ENCODE peak calls at places on chromosomes 5 and 9, in four cellular contexts. One of them, this sample, is unnamed.
A peak's percentile ranks its signal among the peaks of the same experiment; 100 is the strongest.

GRCh38 chr9:108534741-108535140 is 321.0 kb downstream of the ACTL7B start:
- DNase-seq in K562: no peak
- DNase-seq in A549: no peak
- DNase-seq in HepG2: no peak
- DNase-seq in this sample: no peak

GRCh38 chr5:6195711-6196358 is 182.5 kb downstream of the MED10 start:
- DNase-seq in A549: no peak
- DNase-seq in HepG2: no peak
- DNase-seq in K562: no peak
- DNase-seq in this sample: no peak

GRCh38 chr9:121927636-121928035 is 165.5 kb downstream of the TTLL11 start:
- DNase-seq in A549: no peak
- DNase-seq in K562: no peak
- DNase-seq in HepG2: no peak
- DNase-seq in this sample: no peak

GRCh38 chr5:40995816-40996586 is 75.1 kb downstream of the MROH2B start:
- DNase-seq in A549: no peak
- DNase-seq in K562: no peak
- DNase-seq in HepG2: no peak
- DNase-seq in this sample: no peak

GRCh38 chr9:78439192-78439865 is 142.4 kb downstream of the PSAT1 start:
- DNase-seq in K562: peak; percentile 74
- DNase-seq in A549: peak; percentile 69
- DNase-seq in HepG2: peak; percentile 66
- DNase-seq in this sample: peak; percentile 90

GRCh38 chr5:44245936-44246335 is 143.3 kb downstream of the FGF10 start:
- DNase-seq in A549: no peak
- DNase-seq in K562: no peak
- DNase-seq in HepG2: no peak
- DNase-seq in this sample: no peak

GRCh38 chr5:76165961-76166360 is 82.8 kb downstream of the SV2C start:
- DNase-seq in K562: no peak
- DNase-seq in A549: no peak
- DNase-seq in HepG2: no peak
- DNase-seq in this sample: no peak

GRCh38 chr5:58261605-58262004 is 198.3 kb downstream of the PLK2 start:
- DNase-seq in K562: no peak
- DNase-seq in A549: no peak
- DNase-seq in HepG2: no peak
- DNase-seq in this sample: no peak

GRCh38 chr5:41508186-41508585 is 2.2 kb downstream of the PLCXD3 start:
- DNase-seq in K562: no peak
- DNase-seq in A549: no peak
- DNase-seq in HepG2: no peak
- DNase-seq in this sample: no peak

GRCh38 chr5:33788922-33789321 is 102.9 kb downstream of the ADAMTS12 start:
- DNase-seq in HepG2: no peak
- DNase-seq in K562: no peak
- DNase-seq in A549: no peak
- DNase-seq in this sample: no peak

GRCh38 chr5:128409401-128409800 is 128.6 kb downstream of the FBN2 start:
- DNase-seq in A549: no peak
- DNase-seq in K562: no peak
- DNase-seq in HepG2: no peak
- DNase-seq in this sample: no peak

GRCh38 chr5:133785182-133785581 is 172.8 kb upstream of the FSTL4 start:
- DNase-seq in HepG2: no peak
- DNase-seq in A549: no peak
- DNase-seq in K562: peak; percentile 15
- DNase-seq in this sample: no peak

GRCh38 chr5:137871571-137871970 is 3.9 kb downstream of the MYOT start:
- DNase-seq in A549: no peak
- DNase-seq in HepG2: no peak
- DNase-seq in K562: no peak
- DNase-seq in this sample: no peak

GRCh38 chr9:111872886-111873285 is 23.7 kb upstream of the UGCG start:
- DNase-seq in K562: peak; percentile 44
- DNase-seq in A549: no peak
- DNase-seq in HepG2: no peak
- DNase-seq in this sample: no peak

GRCh38 chr9:129773262-129774048 is 20.6 kb upstream of the PTGES start:
- DNase-seq in HepG2: peak; percentile 69
- DNase-seq in A549: peak; percentile 76
- DNase-seq in K562: no peak
- DNase-seq in this sample: no peak

GRCh38 chr5:154316223-154316967 is 125.9 kb downstream of the GALNT10 start:
- DNase-seq in A549: no peak
- DNase-seq in K562: no peak
- DNase-seq in HepG2: no peak
- DNase-seq in this sample: no peak

GRCh38 chr5:98791928-98792580 is 18.6 kb downstream of the RGMB start:
- DNase-seq in A549: no peak
- DNase-seq in HepG2: no peak
- DNase-seq in K562: no peak
- DNase-seq in this sample: no peak

GRCh38 chr9:127561491-127562270 is 50.4 kb upstream of the STXBP1 start:
- DNase-seq in K562: peak; percentile 85
- DNase-seq in A549: peak; percentile 93
- DNase-seq in HepG2: no peak
- DNase-seq in this sample: no peak

GRCh38 chr9:114587345-114588149 is at the start of gene ATP6V1G1:
- DNase-seq in HepG2: peak; percentile 97
- DNase-seq in A549: peak; percentile 98
- DNase-seq in K562: peak; percentile 99
- DNase-seq in this sample: peak; percentile 97
- TF ChIP-seq PHF8 in HepG2: peak; percentile 100
- TF ChIP-seq PHF8 in A549: peak; percentile 91
- TF ChIP-seq PHF8 in K562: peak; percentile 98
- TF ChIP-seq PHF8 in this sample: peak; percentile 94

DNA sequence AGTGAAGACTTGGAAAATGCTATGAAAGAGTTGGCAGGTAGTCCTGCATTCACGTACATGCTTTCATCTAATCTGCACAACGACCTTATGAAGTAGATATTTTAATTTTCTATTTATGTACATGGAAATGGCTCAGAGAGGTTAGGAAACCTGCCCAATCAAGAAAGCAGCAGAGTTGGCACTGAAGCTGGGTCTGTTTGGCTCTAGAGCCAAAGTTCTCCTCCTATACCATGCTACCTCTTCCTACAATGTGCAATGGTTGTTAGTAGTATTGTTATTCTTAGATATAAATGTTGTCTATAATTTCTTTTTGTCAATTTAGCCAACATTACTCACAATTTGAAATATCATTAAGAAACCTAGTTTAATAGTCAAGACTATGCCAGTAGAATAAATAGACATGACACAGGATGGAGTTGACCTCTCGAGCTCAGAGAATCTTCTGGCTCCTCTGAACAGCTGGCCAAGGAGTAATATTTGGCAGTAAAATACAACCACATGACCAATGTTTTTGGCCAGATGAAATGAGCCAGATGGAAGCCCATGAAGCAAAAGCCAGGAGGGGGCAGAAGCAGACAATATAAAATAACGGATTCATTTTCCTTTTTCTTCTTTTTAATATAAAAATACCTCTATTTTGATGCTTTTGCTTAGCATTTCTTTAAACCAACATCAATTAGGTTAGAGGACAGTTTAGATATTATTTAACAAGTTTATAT is 542.3 kb downstream of the PDE4D start:
- DNase-seq in K562: no peak
- DNase-seq in HepG2: no peak
- DNase-seq in A549: no peak
- DNase-seq in this sample: no peak
- TF ChIP-seq PHF8 in K562: no peak
- TF ChIP-seq PHF8 in HepG2: no peak
- TF ChIP-seq PHF8 in A549: no peak
- TF ChIP-seq PHF8 in this sample: no peak

GRCh38 chr5:120096413-120096812 is 367.7 kb upstream of the PRR16 start:
- DNase-seq in K562: no peak
- DNase-seq in A549: no peak
- DNase-seq in HepG2: no peak
- DNase-seq in this sample: no peak
- TF ChIP-seq PHF8 in K562: no peak
- TF ChIP-seq PHF8 in A549: no peak
- TF ChIP-seq PHF8 in HepG2: no peak
- TF ChIP-seq PHF8 in this sample: no peak

DNA sequence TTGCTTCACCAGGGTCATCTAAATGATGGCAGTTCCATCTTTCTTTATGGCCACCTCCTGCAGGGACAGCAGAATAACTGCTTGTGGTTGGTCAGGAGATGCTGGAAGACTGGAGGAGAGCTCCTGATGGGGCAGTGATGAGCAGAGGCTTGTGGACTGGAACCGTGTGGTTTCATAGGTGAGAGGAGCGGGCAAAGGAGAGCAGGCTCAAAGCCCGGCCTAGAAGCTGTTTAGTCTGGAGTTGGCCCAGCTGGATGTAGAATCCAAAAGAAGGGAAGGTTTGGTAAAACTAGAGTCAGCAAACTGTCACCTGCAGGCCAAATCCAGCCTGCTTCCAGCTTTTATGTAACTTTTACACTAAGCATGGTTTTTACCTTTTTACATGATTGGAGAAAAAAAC is 32.9 kb upstream of the TLE1 start:
- DNase-seq in HepG2: no peak
- DNase-seq in K562: no peak
- DNase-seq in A549: no peak
- DNase-seq in this sample: no peak
- TF ChIP-seq PHF8 in HepG2: no peak
- TF ChIP-seq PHF8 in K562: no peak
- TF ChIP-seq PHF8 in A549: no peak
- TF ChIP-seq PHF8 in this sample: no peak

GRCh38 chr9:23638837-23639426 is 187.1 kb downstream of the ELAVL2 start:
- DNase-seq in A549: no peak
- DNase-seq in K562: no peak
- DNase-seq in HepG2: no peak
- DNase-seq in this sample: no peak

GRCh38 chr9:23638011-23638410 is 188.0 kb downstream of the ELAVL2 start:
- DNase-seq in A549: no peak
- DNase-seq in K562: no peak
- DNase-seq in HepG2: no peak
- DNase-seq in this sample: no peak

GRCh38 chr9:23630488-23630887 is 195.6 kb downstream of the ELAVL2 start:
- DNase-seq in HepG2: no peak
- DNase-seq in A549: no peak
- DNase-seq in K562: no peak
- DNase-seq in this sample: no peak

GRCh38 chr9:23635276-23635675 is 190.8 kb downstream of the ELAVL2 start:
- DNase-seq in A549: no peak
- DNase-seq in HepG2: no peak
- DNase-seq in K562: no peak
- DNase-seq in this sample: no peak

GRCh38 chr9:23636199-23636598 is 189.8 kb downstream of the ELAVL2 start:
- DNase-seq in HepG2: no peak
- DNase-seq in K562: no peak
- DNase-seq in A549: no peak
- DNase-seq in this sample: no peak
- TF ChIP-seq PHF8 in HepG2: no peak
- TF ChIP-seq PHF8 in K562: no peak
- TF ChIP-seq PHF8 in A549: no peak
- TF ChIP-seq PHF8 in this sample: no peak

GRCh38 chr9:34589656-34590375 is at the start of gene CNTFR:
- DNase-seq in A549: no peak
- DNase-seq in K562: peak; percentile 32
- DNase-seq in HepG2: no peak
- DNase-seq in this sample: no peak
- TF ChIP-seq PHF8 in A549: no peak
- TF ChIP-seq PHF8 in K562: no peak
- TF ChIP-seq PHF8 in HepG2: no peak
- TF ChIP-seq PHF8 in this sample: no peak

This sample was measured in H1.